ENCODE peak calls at places on chromosomes 1 and 21, in six cellular contexts. One of them, this sample, is unnamed.

GRCh38 chr1:35605882-35606182 is 32.7 kb downstream of the TFAP2E start:
- DNase-seq in T-helper 1 cell: no peak
- DNase-seq in NCI-H1048: no peak
- DNase-seq in GM20000: no peak
- DNase-seq in HTR-8/SVneo: peak
- DNase-seq in CD4-positive, alpha-beta T cell: no peak
- DNase-seq in this sample: no peak

GRCh38 chr1:92398519-92398918 is 88.2 kb downstream of the GFI1 start:
- DNase-seq in T-helper 1 cell: no peak
- DNase-seq in NCI-H1048: no peak
- DNase-seq in GM20000: no peak
- DNase-seq in HTR-8/SVneo: no peak
- DNase-seq in CD4-positive, alpha-beta T cell: no peak
- DNase-seq in this sample: no peak

GRCh38 chr1:154970631-154971340 is at the start of gene SHC1:
- DNase-seq in T-helper 1 cell: no peak
- DNase-seq in NCI-H1048: peak
- DNase-seq in GM20000: peak
- DNase-seq in HTR-8/SVneo: peak
- DNase-seq in CD4-positive, alpha-beta T cell: no peak
- DNase-seq in this sample: peak

GRCh38 chr1:223665592-223666312 is at the start of gene CAPN8:
- DNase-seq in T-helper 1 cell: no peak
- DNase-seq in NCI-H1048: no peak
- DNase-seq in GM20000: no peak
- DNase-seq in HTR-8/SVneo: no peak
- DNase-seq in CD4-positive, alpha-beta T cell: no peak
- DNase-seq in this sample: no peak

GRCh38 chr1:32925360-32926142 is 24.4 kb upstream of the TMEM54 start:
- DNase-seq in T-helper 1 cell: no peak
- DNase-seq in NCI-H1048: no peak
- DNase-seq in GM20000: no peak
- DNase-seq in HTR-8/SVneo: no peak
- DNase-seq in CD4-positive, alpha-beta T cell: no peak
- DNase-seq in this sample: no peak

GRCh38 chr1:170776147-170776734 is 112.3 kb downstream of the PRRX1 start:
- DNase-seq in T-helper 1 cell: no peak
- DNase-seq in NCI-H1048: no peak
- DNase-seq in GM20000: no peak
- DNase-seq in HTR-8/SVneo: no peak
- DNase-seq in CD4-positive, alpha-beta T cell: no peak
- DNase-seq in this sample: no peak

GRCh38 chr1:44390277-44390676 is 14.8 kb upstream of the RNF220 start:
- DNase-seq in T-helper 1 cell: no peak
- DNase-seq in NCI-H1048: no peak
- DNase-seq in GM20000: no peak
- DNase-seq in HTR-8/SVneo: peak
- DNase-seq in CD4-positive, alpha-beta T cell: no peak
- DNase-seq in this sample: peak

GRCh38 chr21:36784942-36785341 is 86.0 kb downstream of the SIM2 start:
- DNase-seq in T-helper 1 cell: no peak
- DNase-seq in NCI-H1048: no peak
- DNase-seq in GM20000: no peak
- DNase-seq in HTR-8/SVneo: no peak
- DNase-seq in CD4-positive, alpha-beta T cell: no peak
- DNase-seq in this sample: no peak

GRCh38 chr1:26471498-26472329 is 526 bp upstream of the HMGN2 start:
- DNase-seq in T-helper 1 cell: peak
- DNase-seq in NCI-H1048: peak
- DNase-seq in GM20000: peak
- DNase-seq in HTR-8/SVneo: peak
- DNase-seq in CD4-positive, alpha-beta T cell: peak
- DNase-seq in this sample: peak

GRCh38 chr1:209769956-209770355 is 14.1 kb downstream of the TRAF3IP3 start:
- DNase-seq in T-helper 1 cell: no peak
- DNase-seq in NCI-H1048: no peak
- DNase-seq in GM20000: no peak
- DNase-seq in HTR-8/SVneo: no peak
- DNase-seq in CD4-positive, alpha-beta T cell: no peak
- DNase-seq in this sample: no peak

GRCh38 chr1:147077936-147078605 is 94.2 kb downstream of the PRKAB2 start:
- DNase-seq in T-helper 1 cell: no peak
- DNase-seq in NCI-H1048: no peak
- DNase-seq in GM20000: no peak
- DNase-seq in HTR-8/SVneo: no peak
- DNase-seq in CD4-positive, alpha-beta T cell: no peak
- DNase-seq in this sample: no peak

GRCh38 chr1:29789221-29789909 is 553.0 kb downstream of the PTPRU start:
- DNase-seq in T-helper 1 cell: no peak
- DNase-seq in NCI-H1048: no peak
- DNase-seq in GM20000: no peak
- DNase-seq in HTR-8/SVneo: no peak
- DNase-seq in CD4-positive, alpha-beta T cell: no peak
- DNase-seq in this sample: no peak

GRCh38 chr1:192581131-192581927 is 5.8 kb downstream of the RGS1 start:
- DNase-seq in T-helper 1 cell: no peak
- DNase-seq in NCI-H1048: no peak
- DNase-seq in GM20000: no peak
- DNase-seq in HTR-8/SVneo: no peak
- DNase-seq in CD4-positive, alpha-beta T cell: no peak
- DNase-seq in this sample: no peak

GRCh38 chr1:152189657-152190442 is 30.8 kb upstream of the RPTN start:
- DNase-seq in T-helper 1 cell: no peak
- DNase-seq in NCI-H1048: peak
- DNase-seq in GM20000: peak
- DNase-seq in HTR-8/SVneo: peak
- DNase-seq in CD4-positive, alpha-beta T cell: peak
- DNase-seq in this sample: peak

GRCh38 chr1:182680901-182681300 is 3.5 kb downstream of the RGS8 start:
- DNase-seq in T-helper 1 cell: no peak
- DNase-seq in NCI-H1048: no peak
- DNase-seq in GM20000: no peak
- DNase-seq in HTR-8/SVneo: peak
- DNase-seq in CD4-positive, alpha-beta T cell: no peak
- DNase-seq in this sample: no peak

GRCh38 chr1:178057863-178058576 is 35.9 kb upstream of the RASAL2 start:
- DNase-seq in T-helper 1 cell: no peak
- DNase-seq in NCI-H1048: no peak
- DNase-seq in GM20000: no peak
- DNase-seq in HTR-8/SVneo: peak
- DNase-seq in CD4-positive, alpha-beta T cell: no peak
- DNase-seq in this sample: no peak

GRCh38 chr1:241964550-241965241 is 7.1 kb downstream of the BECN2 start:
- DNase-seq in T-helper 1 cell: no peak
- DNase-seq in NCI-H1048: no peak
- DNase-seq in GM20000: no peak
- DNase-seq in HTR-8/SVneo: no peak
- DNase-seq in CD4-positive, alpha-beta T cell: no peak
- DNase-seq in this sample: no peak

GRCh38 chr1:76287917-76288316 is 213.4 kb downstream of the ST6GALNAC3 start:
- DNase-seq in T-helper 1 cell: no peak
- DNase-seq in NCI-H1048: no peak
- DNase-seq in GM20000: no peak
- DNase-seq in HTR-8/SVneo: no peak
- DNase-seq in CD4-positive, alpha-beta T cell: no peak
- DNase-seq in this sample: no peak

GRCh38 chr1:151472852-151473731 is 13.8 kb upstream of the POGZ start:
- DNase-seq in T-helper 1 cell: no peak
- DNase-seq in NCI-H1048: no peak
- DNase-seq in GM20000: peak
- DNase-seq in HTR-8/SVneo: no peak
- DNase-seq in CD4-positive, alpha-beta T cell: peak
- DNase-seq in this sample: peak

GRCh38 chr1:209367031-209367813 is 216.3 kb upstream of the CAMK1G start:
- DNase-seq in T-helper 1 cell: no peak
- DNase-seq in NCI-H1048: no peak
- DNase-seq in GM20000: no peak
- DNase-seq in HTR-8/SVneo: no peak
- DNase-seq in CD4-positive, alpha-beta T cell: no peak
- DNase-seq in this sample: no peak

GRCh38 chr1:227816750-227817446 is 1.4 kb downstream of the PRSS38 start:
- DNase-seq in T-helper 1 cell: no peak
- DNase-seq in NCI-H1048: no peak
- DNase-seq in GM20000: no peak
- DNase-seq in HTR-8/SVneo: no peak
- DNase-seq in CD4-positive, alpha-beta T cell: no peak
- DNase-seq in this sample: no peak

GRCh38 chr1:112702067-112702395 is 4.9 kb downstream of the RHOC start:
- DNase-seq in T-helper 1 cell: no peak
- DNase-seq in NCI-H1048: no peak
- DNase-seq in GM20000: no peak
- DNase-seq in HTR-8/SVneo: no peak
- DNase-seq in CD4-positive, alpha-beta T cell: no peak
- DNase-seq in this sample: no peak

GRCh38 chr1:2212542-2213491 is 15.3 kb upstream of the SKI start:
- DNase-seq in T-helper 1 cell: no peak
- DNase-seq in NCI-H1048: no peak
- DNase-seq in GM20000: peak
- DNase-seq in HTR-8/SVneo: peak
- DNase-seq in CD4-positive, alpha-beta T cell: no peak
- DNase-seq in this sample: peak

GRCh38 chr1:119720866-119721440 is 9.2 kb downstream of the PHGDH start:
- DNase-seq in T-helper 1 cell: no peak
- DNase-seq in NCI-H1048: no peak
- DNase-seq in GM20000: no peak
- DNase-seq in HTR-8/SVneo: no peak
- DNase-seq in CD4-positive, alpha-beta T cell: no peak
- DNase-seq in this sample: no peak

GRCh38 chr1:24547195-24547594 is 8.7 kb upstream of the NCMAP start:
- DNase-seq in T-helper 1 cell: no peak
- DNase-seq in NCI-H1048: no peak
- DNase-seq in GM20000: no peak
- DNase-seq in HTR-8/SVneo: no peak
- DNase-seq in CD4-positive, alpha-beta T cell: no peak
- DNase-seq in this sample: no peak

GRCh38 chr1:3013371-3014038 is 7.8 kb upstream of the ACTRT2 start:
- DNase-seq in T-helper 1 cell: no peak
- DNase-seq in NCI-H1048: no peak
- DNase-seq in GM20000: no peak
- DNase-seq in HTR-8/SVneo: no peak
- DNase-seq in CD4-positive, alpha-beta T cell: no peak
- DNase-seq in this sample: no peak

GRCh38 chr1:59776960-59777852 is 37.5 kb upstream of the HOOK1 start:
- DNase-seq in T-helper 1 cell: no peak
- DNase-seq in NCI-H1048: no peak
- DNase-seq in GM20000: no peak
- DNase-seq in HTR-8/SVneo: no peak
- DNase-seq in CD4-positive, alpha-beta T cell: no peak
- DNase-seq in this sample: no peak

This sample was measured in Caki2.